ENCODE peak calls at places on chromosomes 6 and 20, in eight cellular contexts. X, M, H, O, F, L, W and G are unnamed samples.

GRCh38 chr6:48817714-48818113 is 645.3 kb downstream of the MMUT start:
- DNase-seq in X (no peak), M (no peak), H (no peak), O (peak), F (no peak), L (no peak), W (no peak), G (no peak)

GRCh38 chr6:36590237-36590636 is 3.9 kb upstream of the SRSF3 start:
- DNase-seq in X (no peak), M (no peak), H (peak), O (peak), F (no peak), L (no peak), W (no peak), G (peak)

GRCh38 chr6:79082304-79082703 is 4.2 kb upstream of the PHIP start:
- DNase-seq in X (no peak), M (no peak), H (no peak), O (no peak), F (no peak), L (no peak), W (no peak), G (no peak)

GRCh38 chr20:38186788-38187221 is 21.7 kb upstream of the TGM2 start:
- DNase-seq in X (no peak), M (no peak), H (peak), O (peak), F (no peak), L (no peak), W (no peak), G (no peak)

GRCh38 chr6:158231551-158232444 is 63.6 kb downstream of the GTF2H5 start:
- DNase-seq in X (peak), M (peak), H (no peak), O (peak), F (no peak), L (peak), W (peak), G (peak)

GRCh38 chr6:131443514-131443913 is 129.5 kb upstream of the ARG1 start:
- DNase-seq in X (no peak), M (no peak), H (no peak), O (no peak), F (no peak), L (no peak), W (no peak), G (no peak)

GRCh38 chr6:31966997-31967925 is 4.7 kb downstream of the DXO start:
- DNase-seq in X (no peak), M (no peak), H (no peak), O (no peak), F (no peak), L (no peak), W (no peak), G (no peak)

GRCh38 chr6:112282217-112282616 is 27.9 kb upstream of the LAMA4 start:
- DNase-seq in X (no peak), M (no peak), H (no peak), O (peak), F (no peak), L (no peak), W (peak), G (no peak)

GRCh38 chr20:813386-813785 is 20.1 kb upstream of the FAM110A start:
- DNase-seq in X (no peak), M (no peak), H (no peak), O (no peak), F (no peak), L (no peak), W (no peak), G (no peak)

GRCh38 chr6:166770216-166771116 is 143.4 kb upstream of the RPS6KA2 start:
- DNase-seq in X (no peak), M (no peak), H (no peak), O (peak), F (no peak), L (peak), W (peak), G (no peak)

GRCh38 chr20:11366660-11367059 is 551.0 kb upstream of the BTBD3 start:
- DNase-seq in X (no peak), M (no peak), H (no peak), O (peak), F (no peak), L (no peak), W (no peak), G (no peak)

GRCh38 chr6:158852312-158853071 is 33.3 kb upstream of the EZR start:
- DNase-seq in X (no peak), M (no peak), H (no peak), O (no peak), F (no peak), L (no peak), W (no peak), G (no peak)

GRCh38 chr6:52399511-52400315 is 20.4 kb upstream of the EFHC1 start:
- DNase-seq in X (peak), M (no peak), H (no peak), O (peak), F (no peak), L (no peak), W (peak), G (peak)

GRCh38 chr6:36666726-36667591 is 11.6 kb upstream of the CDKN1A start:
- DNase-seq in X (no peak), M (no peak), H (peak), O (peak), F (peak), L (peak), W (peak), G (peak)

GRCh38 chr20:24983896-24984295 is 8.7 kb downstream of the APMAP start:
- DNase-seq in X (no peak), M (no peak), H (no peak), O (no peak), F (no peak), L (peak), W (no peak), G (no peak)

GRCh38 chr20:38275815-38276550 is 15.4 kb upstream of the KIAA1755 start:
- DNase-seq in X (no peak), M (no peak), H (no peak), O (peak), F (no peak), L (no peak), W (no peak), G (peak)

DNA sequence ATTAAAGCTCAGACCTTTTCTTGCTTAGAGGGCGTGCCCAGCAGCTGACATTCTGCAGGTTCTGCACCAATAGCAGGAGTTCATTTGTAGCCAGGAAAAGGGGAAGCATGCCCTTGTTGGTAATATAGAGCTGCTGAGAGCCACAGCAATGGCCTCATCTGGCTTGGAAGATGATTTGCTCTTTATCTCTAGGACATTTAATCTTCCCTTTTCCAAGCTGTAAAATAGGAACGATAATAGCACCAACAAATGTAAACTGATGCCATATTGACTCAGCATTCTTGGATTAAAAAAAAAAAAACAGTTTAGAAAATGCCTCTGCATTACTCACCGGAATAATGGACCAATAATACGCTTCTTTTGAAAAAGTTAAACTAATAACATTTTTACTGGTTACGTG is 93.4 kb upstream of the SLC2A12 start:
- DNase-seq in X (no peak), M (no peak), H (no peak), O (peak), F (no peak), L (no peak), W (no peak), G (no peak)
- TF ChIP-seq RAD21 in X (no peak), M (no peak), H (no peak), O (no peak), F (no peak), L (no peak), W (no peak), G (no peak)

GRCh38 chr6:164039954-164040375 is 625.4 kb downstream of the QKI start:
- DNase-seq in X (peak), M (no peak), H (no peak), O (no peak), F (no peak), L (no peak), W (no peak), G (no peak)
- TF ChIP-seq RAD21 in X (peak), M (no peak), H (no peak), O (no peak), F (no peak), L (no peak), W (no peak), G (no peak)

GRCh38 chr6:5260661-5261544 is at the start of the genes FARS2 and LYRM4:
- DNase-seq in X (peak), M (peak), H (peak), O (peak), F (no peak), L (peak), W (peak), G (peak)
- TF ChIP-seq RAD21 in X (no peak), M (no peak), H (no peak), O (no peak), F (no peak), L (no peak), W (no peak), G (peak)

GRCh38 chr6:21840428-21840827 is 246.9 kb downstream of the SOX4 start:
- DNase-seq in X (no peak), M (no peak), H (no peak), O (peak), F (no peak), L (no peak), W (no peak), G (no peak)
- TF ChIP-seq RAD21 in X (no peak), M (no peak), H (no peak), O (no peak), F (no peak), L (no peak), W (no peak), G (no peak)

DNA sequence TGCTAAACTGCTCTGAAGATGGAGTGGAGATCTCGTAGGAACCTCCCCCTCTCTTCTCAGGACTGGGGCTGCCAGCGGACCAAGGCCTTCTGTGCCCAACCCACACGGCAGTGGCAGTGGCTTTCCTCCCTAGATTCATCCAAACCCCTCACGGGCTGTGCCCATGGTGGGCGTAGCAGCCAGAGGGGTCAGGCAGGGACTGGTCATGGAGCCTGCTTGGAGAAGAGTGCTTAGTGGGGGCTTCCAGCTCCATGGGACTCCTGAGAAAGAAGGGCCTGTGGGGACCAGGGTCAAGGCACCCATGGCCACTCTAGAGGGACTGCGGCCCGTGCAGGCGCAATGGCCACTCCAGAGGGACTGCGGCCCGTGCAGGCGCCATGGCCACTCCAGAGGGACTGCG is 86.6 kb downstream of the TAF4 start:
- DNase-seq in X (no peak), M (no peak), H (no peak), O (no peak), F (no peak), L (no peak), W (no peak), G (no peak)
- TF ChIP-seq RAD21 in X (no peak), M (no peak), H (no peak), O (no peak), F (no peak), L (no peak), W (no peak), G (no peak)

GRCh38 chr6:169955796-169956493 is 204.5 kb downstream of the ERMARD start:
- DNase-seq in X (no peak), M (no peak), H (no peak), O (no peak), F (no peak), L (peak), W (no peak), G (no peak)

GRCh38 chr6:169956580-169956979 is 205.2 kb downstream of the ERMARD start:
- DNase-seq in X (no peak), M (no peak), H (no peak), O (no peak), F (no peak), L (peak), W (peak), G (no peak)

GRCh38 chr6:169958510-169958909 is 207.1 kb downstream of the ERMARD start:
- DNase-seq in X (no peak), M (no peak), H (no peak), O (no peak), F (no peak), L (no peak), W (no peak), G (no peak)

GRCh38 chr6:169959129-169960002 is 207.9 kb downstream of the ERMARD start:
- DNase-seq in X (no peak), M (no peak), H (no peak), O (no peak), F (no peak), L (peak), W (peak), G (no peak)

DNA sequence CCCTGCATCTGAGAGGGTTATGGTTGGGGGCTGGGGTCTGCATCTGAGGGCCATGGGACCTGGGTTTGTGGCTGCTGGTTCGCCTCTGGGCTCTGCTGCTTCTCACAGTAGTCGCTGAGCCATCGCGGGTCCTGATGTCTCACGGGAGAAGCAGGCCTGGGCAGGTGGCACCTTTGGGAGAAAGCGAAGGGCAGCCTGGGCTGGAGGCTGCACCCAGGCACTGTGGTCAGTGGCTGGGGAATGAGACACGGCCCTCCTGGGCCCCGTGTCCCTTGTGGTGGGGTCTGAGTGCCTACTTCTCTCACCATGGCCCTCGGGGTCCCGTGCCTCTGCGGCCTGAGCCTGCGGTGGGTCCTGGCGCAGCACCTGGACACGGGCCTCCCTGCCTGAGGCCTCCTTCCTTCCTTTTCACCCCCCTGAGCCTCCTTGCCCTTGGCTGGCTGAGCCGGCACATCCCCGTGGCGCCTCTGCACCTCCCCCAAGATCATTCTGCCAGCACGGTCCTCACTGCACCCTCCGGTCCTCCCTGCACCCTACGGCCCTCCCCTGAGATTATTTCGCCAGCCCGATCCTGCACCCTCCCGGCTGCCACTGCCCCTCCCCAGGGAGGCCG is 206.0 kb downstream of the ERMARD start:
- DNase-seq in X (no peak), M (no peak), H (no peak), O (no peak), F (no peak), L (no peak), W (peak), G (no peak)
- TF ChIP-seq RAD21 in X (no peak), M (no peak), H (no peak), O (no peak), F (no peak), L (no peak), W (no peak), G (no peak)

GRCh38 chr6:147741419-147741818 is 232.9 kb downstream of the SAMD5 start:
- DNase-seq in X (no peak), M (no peak), H (no peak), O (peak), F (no peak), L (no peak), W (no peak), G (no peak)
- TF ChIP-seq RAD21 in X (no peak), M (no peak), H (no peak), O (no peak), F (no peak), L (no peak), W (no peak), G (no peak)

GRCh38 chr6:113359155-113360140 is 497.7 kb upstream of the MARCKS start:
- DNase-seq in X (no peak), M (no peak), H (no peak), O (peak), F (no peak), L (no peak), W (peak), G (no peak)

GRCh38 chr6:113358063-113358583 is 499.0 kb upstream of the MARCKS start:
- DNase-seq in X (no peak), M (no peak), H (no peak), O (no peak), F (no peak), L (no peak), W (no peak), G (peak)

GRCh38 chr6:113352831-113353230 is 504.3 kb upstream of the MARCKS start:
- DNase-seq in X (no peak), M (no peak), H (no peak), O (no peak), F (no peak), L (no peak), W (no peak), G (no peak)

GRCh38 chr6:113352029-113352801 is 504.9 kb upstream of the MARCKS start:
- DNase-seq in X (no peak), M (peak), H (peak), O (peak), F (no peak), L (no peak), W (no peak), G (peak)

DNA sequence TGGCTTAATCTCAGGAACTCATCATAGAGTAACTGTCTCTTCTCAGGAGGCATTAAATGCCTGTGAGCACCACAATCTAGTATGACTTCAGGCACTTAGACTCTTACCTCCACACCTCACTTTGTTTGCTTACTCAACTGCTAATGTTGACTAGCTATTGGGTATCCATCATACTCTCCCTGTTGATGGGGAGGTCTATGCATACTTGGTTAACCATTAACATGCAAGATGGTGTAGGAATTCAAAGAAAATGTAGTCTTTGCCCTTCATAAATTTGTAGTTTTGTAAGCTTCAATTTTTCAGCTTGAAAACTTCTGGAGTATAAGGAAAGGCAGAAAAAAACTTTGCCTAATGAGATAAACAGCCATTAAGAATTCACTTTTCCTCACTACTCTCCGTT is 501.0 kb upstream of the MARCKS start:
- DNase-seq in X (no peak), M (peak), H (no peak), O (no peak), F (no peak), L (no peak), W (no peak), G (peak)
- TF ChIP-seq RAD21 in X (no peak), M (no peak), H (no peak), O (no peak), F (no peak), L (no peak), W (no peak), G (no peak)

GRCh38 chr20:45993197-45993951 is 15.3 kb upstream of the MMP9 start:
- DNase-seq in X (no peak), M (peak), H (peak), O (peak), F (no peak), L (no peak), W (peak), G (peak)
- TF ChIP-seq RAD21 in X (no peak), M (no peak), H (no peak), O (no peak), F (no peak), L (no peak), W (no peak), G (no peak)